ENCODE peak calls at places on chromosome 7, in five cellular contexts. One of them, this sample, is unnamed.

GRCh38 chr7:155398944-155399343 is 59.0 kb upstream of the EN2 start:
- DNase-seq in mesenchymal stem cell: no peak
- DNase-seq in neuronal stem cell: no peak
- DNase-seq in H1: no peak
- DNase-seq in H9: no peak
- DNase-seq in this sample: no peak

GRCh38 chr7:41628926-41629325 is 74.0 kb downstream of the INHBA start:
- DNase-seq in mesenchymal stem cell: no peak
- DNase-seq in neuronal stem cell: no peak
- DNase-seq in H9: no peak
- DNase-seq in H1: no peak
- DNase-seq in this sample: peak

GRCh38 chr7:83996879-83997278 is 197.7 kb downstream of the SEMA3A start:
- DNase-seq in mesenchymal stem cell: no peak
- DNase-seq in H9: no peak
- DNase-seq in neuronal stem cell: no peak
- DNase-seq in H1: no peak
- DNase-seq in this sample: no peak

GRCh38 chr7:152884321-152884720 is 124.8 kb downstream of the ACTR3B start:
- DNase-seq in H1: no peak
- DNase-seq in H9: no peak
- DNase-seq in neuronal stem cell: no peak
- DNase-seq in mesenchymal stem cell: no peak
- DNase-seq in this sample: no peak

GRCh38 chr7:101816499-101817030 is 861 bp upstream of the CUX1 start:
- DNase-seq in H9: no peak
- DNase-seq in neuronal stem cell: no peak
- DNase-seq in mesenchymal stem cell: peak
- DNase-seq in H1: no peak
- DNase-seq in this sample: peak

GRCh38 chr7:137096607-137097006 is 228.2 kb downstream of the CHRM2 start:
- DNase-seq in mesenchymal stem cell: no peak
- DNase-seq in H9: no peak
- DNase-seq in H1: no peak
- DNase-seq in neuronal stem cell: no peak
- DNase-seq in this sample: no peak

GRCh38 chr7:31663072-31663471 is 23.9 kb upstream of the PPP1R17 start:
- DNase-seq in mesenchymal stem cell: no peak
- DNase-seq in neuronal stem cell: no peak
- DNase-seq in H1: no peak
- DNase-seq in H9: peak
- DNase-seq in this sample: no peak

GRCh38 chr7:92058040-92058439 is 76.2 kb downstream of the CYP51A1 start:
- DNase-seq in H9: no peak
- DNase-seq in mesenchymal stem cell: no peak
- DNase-seq in neuronal stem cell: no peak
- DNase-seq in H1: no peak
- DNase-seq in this sample: no peak

GRCh38 chr7:30709549-30709948 is 27.3 kb upstream of the CRHR2 start:
- DNase-seq in H1: no peak
- DNase-seq in H9: no peak
- DNase-seq in neuronal stem cell: no peak
- DNase-seq in mesenchymal stem cell: no peak
- DNase-seq in this sample: no peak

GRCh38 chr7:70271617-70272081 is 673.4 kb downstream of the AUTS2 start:
- DNase-seq in mesenchymal stem cell: no peak
- DNase-seq in neuronal stem cell: no peak
- DNase-seq in H1: no peak
- DNase-seq in H9: no peak
- DNase-seq in this sample: no peak

GRCh38 chr7:137421389-137421788 is 77.9 kb upstream of the PTN start:
- DNase-seq in mesenchymal stem cell: peak
- DNase-seq in H1: no peak
- DNase-seq in neuronal stem cell: no peak
- DNase-seq in H9: no peak
- DNase-seq in this sample: no peak

GRCh38 chr7:103637726-103638125 is 191.7 kb upstream of the SLC26A5 start:
- DNase-seq in mesenchymal stem cell: peak
- DNase-seq in neuronal stem cell: no peak
- DNase-seq in H9: no peak
- DNase-seq in H1: no peak
- DNase-seq in this sample: no peak

GRCh38 chr7:28180364-28181147 is at the start of gene JAZF1:
- DNase-seq in neuronal stem cell: peak
- DNase-seq in H1: peak
- DNase-seq in mesenchymal stem cell: peak
- DNase-seq in H9: peak
- DNase-seq in this sample: peak

GRCh38 chr7:41567350-41568114 is 135.4 kb downstream of the INHBA start:
- DNase-seq in neuronal stem cell: no peak
- DNase-seq in mesenchymal stem cell: peak
- DNase-seq in H9: no peak
- DNase-seq in H1: no peak
- DNase-seq in this sample: no peak

GRCh38 chr7:34430456-34430855 is 227.6 kb upstream of the NPSR1 start:
- DNase-seq in neuronal stem cell: no peak
- DNase-seq in H1: peak
- DNase-seq in mesenchymal stem cell: peak
- DNase-seq in H9: no peak
- DNase-seq in this sample: peak

GRCh38 chr7:45053941-45054340 is 34.8 kb downstream of the NACAD start:
- DNase-seq in H1: no peak
- DNase-seq in neuronal stem cell: no peak
- DNase-seq in H9: no peak
- DNase-seq in mesenchymal stem cell: no peak
- DNase-seq in this sample: no peak

GRCh38 chr7:117064688-117065087 is 111.4 kb downstream of the ST7 start:
- DNase-seq in H9: no peak
- DNase-seq in H1: no peak
- DNase-seq in mesenchymal stem cell: no peak
- DNase-seq in neuronal stem cell: no peak
- DNase-seq in this sample: no peak

GRCh38 chr7:114930107-114930521 is 8.2 kb downstream of the MDFIC start:
- DNase-seq in H1: no peak
- DNase-seq in neuronal stem cell: peak
- DNase-seq in H9: peak
- DNase-seq in mesenchymal stem cell: peak
- DNase-seq in this sample: no peak

GRCh38 chr7:140200102-140200989 is 23.6 kb upstream of the KDM7A start:
- DNase-seq in H1: no peak
- DNase-seq in neuronal stem cell: no peak
- DNase-seq in mesenchymal stem cell: peak
- DNase-seq in H9: no peak
- DNase-seq in this sample: peak

GRCh38 chr7:116177009-116177408 is 33.3 kb upstream of the TES start:
- DNase-seq in H1: no peak
- DNase-seq in mesenchymal stem cell: no peak
- DNase-seq in neuronal stem cell: no peak
- DNase-seq in H9: no peak
- DNase-seq in this sample: peak

GRCh38 chr7:105990141-105990540 is 27.1 kb downstream of the CDHR3 start:
- DNase-seq in H1: no peak
- DNase-seq in H9: no peak
- DNase-seq in neuronal stem cell: no peak
- DNase-seq in mesenchymal stem cell: no peak
- DNase-seq in this sample: no peak

GRCh38 chr7:18116661-18117060 is 89.0 kb upstream of the PRPS1L1 start:
- DNase-seq in H9: no peak
- DNase-seq in neuronal stem cell: no peak
- DNase-seq in H1: no peak
- DNase-seq in mesenchymal stem cell: peak
- DNase-seq in this sample: no peak

DNA sequence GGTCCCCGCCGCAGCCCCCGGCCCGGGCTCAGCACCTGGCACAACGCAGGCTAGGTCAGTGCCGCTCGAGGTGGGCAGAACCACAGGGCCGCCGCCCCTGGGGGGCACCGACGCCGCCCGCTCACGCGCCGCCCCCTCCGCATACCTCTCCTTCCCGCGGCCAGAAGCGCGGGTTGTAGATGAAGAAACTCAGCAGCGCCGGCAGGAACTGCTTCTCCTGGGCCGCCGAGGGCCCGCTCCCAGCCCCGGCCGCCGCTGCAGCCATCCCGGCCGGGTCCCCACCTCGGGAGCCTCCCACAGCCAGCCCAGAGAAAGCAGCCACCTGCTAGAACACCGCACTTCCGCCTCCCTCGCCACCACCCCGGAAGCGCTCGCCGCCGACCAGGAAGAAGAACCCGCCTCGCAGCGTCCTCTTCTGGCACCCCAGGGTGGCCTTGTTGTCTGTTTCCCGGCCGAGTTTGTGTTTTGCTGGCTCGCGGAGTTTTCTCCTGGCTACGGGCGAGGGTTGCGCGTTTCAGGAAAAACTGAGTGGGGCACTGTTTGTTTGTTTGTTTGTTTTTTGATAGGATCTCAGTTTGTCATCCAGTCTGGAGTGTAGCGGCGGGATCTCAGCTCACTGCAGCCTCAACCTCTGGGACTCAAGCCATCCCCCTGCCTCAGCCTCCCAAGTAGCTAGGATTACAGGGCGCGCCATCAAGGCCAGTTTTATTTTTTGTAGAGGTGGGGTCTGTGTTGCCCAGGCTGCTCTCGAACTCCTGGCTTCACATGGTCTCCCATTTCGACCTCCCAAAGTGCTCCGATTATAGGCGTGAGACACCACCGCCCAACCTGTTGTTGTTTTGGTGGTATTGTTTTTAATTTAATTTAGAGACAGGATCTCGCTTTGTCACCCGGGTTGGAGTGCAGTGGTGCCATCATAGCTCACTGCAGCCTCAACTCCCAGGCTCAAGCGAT is 17.7 kb downstream of the OCM2 start:
- DNase-seq in H1: peak
- DNase-seq in neuronal stem cell: peak
- DNase-seq in mesenchymal stem cell: peak
- DNase-seq in H9: peak
- DNase-seq in this sample: peak
- H2AK5ac ChIP-seq in H1: no peak
- H2AK5ac ChIP-seq in neuronal stem cell: peak
- H2AK5ac ChIP-seq in mesenchymal stem cell: no peak
- H2AK5ac ChIP-seq in H9: no peak
- H2AK5ac ChIP-seq in this sample: peak

DNA sequence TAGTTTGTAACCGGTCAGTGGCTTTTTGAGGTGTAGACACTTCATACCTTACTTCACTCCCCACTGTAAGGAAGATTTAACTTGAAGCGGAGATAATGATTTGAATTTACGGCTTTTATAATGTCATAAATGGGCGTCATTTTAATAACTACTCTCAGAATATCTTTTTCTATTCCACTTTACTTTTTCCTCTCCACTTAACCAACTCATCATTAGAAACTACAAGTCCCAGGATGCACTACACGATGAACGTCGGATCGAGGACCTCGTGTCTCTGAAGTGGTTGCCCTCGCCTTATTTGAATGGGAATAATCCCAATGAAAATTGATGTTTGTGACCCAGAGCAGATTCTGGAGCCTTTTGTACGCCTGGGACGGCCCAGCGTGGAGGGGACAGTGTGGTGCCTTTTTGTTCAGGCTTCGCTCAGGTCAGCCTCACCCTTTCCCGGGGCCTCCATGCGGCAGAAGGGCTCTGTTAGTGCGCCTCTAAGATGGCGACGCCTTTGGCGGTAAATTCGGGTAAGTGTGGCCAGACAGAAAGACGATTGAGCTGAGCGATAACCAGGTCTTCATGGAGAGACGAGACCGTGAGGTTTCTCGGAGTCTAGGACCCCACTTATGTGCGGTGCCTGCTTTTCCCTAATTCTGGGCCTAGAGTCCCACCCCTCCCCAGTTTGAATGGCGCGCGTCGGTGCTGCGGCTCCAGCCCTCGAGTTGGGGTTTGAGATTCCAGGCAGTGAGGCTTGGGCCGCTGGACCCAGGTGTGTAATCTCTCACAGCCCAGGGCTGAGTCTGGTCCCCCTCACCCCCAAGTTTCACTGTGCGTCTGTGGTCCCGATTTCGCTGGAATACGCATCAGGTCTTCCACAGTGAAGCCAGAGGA is at the start of gene NUP205:
- DNase-seq in H9: peak
- DNase-seq in mesenchymal stem cell: peak
- DNase-seq in neuronal stem cell: peak
- DNase-seq in H1: peak
- DNase-seq in this sample: peak
- H2AK5ac ChIP-seq in H9: no peak
- H2AK5ac ChIP-seq in mesenchymal stem cell: no peak
- H2AK5ac ChIP-seq in neuronal stem cell: peak
- H2AK5ac ChIP-seq in H1: no peak
- H2AK5ac ChIP-seq in this sample: peak

DNA sequence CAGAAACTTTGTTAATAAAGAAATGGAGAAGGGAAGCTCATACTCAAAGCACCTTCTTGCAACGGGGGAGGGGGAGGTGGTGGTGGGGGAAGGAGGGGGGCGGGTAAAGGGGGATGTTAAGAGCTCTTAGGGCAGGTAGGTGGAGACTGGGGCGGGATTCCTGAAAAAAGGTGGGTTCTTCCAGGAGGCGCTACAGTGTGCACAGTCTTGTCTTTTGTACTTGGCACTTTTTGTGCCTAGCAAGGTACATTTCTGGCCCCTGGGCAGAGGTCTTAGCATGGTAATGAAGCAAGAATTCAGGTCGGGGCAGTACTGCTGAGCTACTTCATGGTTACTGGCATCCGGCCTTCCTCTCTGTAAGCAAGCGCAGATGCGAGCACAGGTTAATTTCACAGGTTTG is 15.2 kb upstream of the LAMB4 start:
- DNase-seq in H1: peak
- DNase-seq in neuronal stem cell: no peak
- DNase-seq in H9: peak
- DNase-seq in mesenchymal stem cell: no peak
- DNase-seq in this sample: no peak
- H2AK5ac ChIP-seq in H1: no peak
- H2AK5ac ChIP-seq in neuronal stem cell: no peak
- H2AK5ac ChIP-seq in H9: no peak
- H2AK5ac ChIP-seq in mesenchymal stem cell: peak
- H2AK5ac ChIP-seq in this sample: no peak

GRCh38 chr7:121384159-121384745 is 11.9 kb downstream of the FAM3C start:
- DNase-seq in H1: no peak
- DNase-seq in mesenchymal stem cell: no peak
- DNase-seq in H9: no peak
- DNase-seq in neuronal stem cell: no peak
- DNase-seq in this sample: no peak
- H2AK5ac ChIP-seq in H1: no peak
- H2AK5ac ChIP-seq in mesenchymal stem cell: no peak
- H2AK5ac ChIP-seq in H9: no peak
- H2AK5ac ChIP-seq in neuronal stem cell: no peak
- H2AK5ac ChIP-seq in this sample: no peak

GRCh38 chr7:54788664-54789063 is 29.7 kb upstream of the SEC61G start:
- DNase-seq in neuronal stem cell: peak
- DNase-seq in H1: no peak
- DNase-seq in H9: peak
- DNase-seq in mesenchymal stem cell: peak
- DNase-seq in this sample: peak
- H2AK5ac ChIP-seq in neuronal stem cell: no peak
- H2AK5ac ChIP-seq in H1: no peak
- H2AK5ac ChIP-seq in H9: no peak
- H2AK5ac ChIP-seq in mesenchymal stem cell: no peak
- H2AK5ac ChIP-seq in this sample: no peak